ENCODE peak calls at places on chromosomes 11 and 22, in four cellular contexts. X is spleen; M is CD4-positive, alpha-beta memory T cell; N is K562. V is an unnamed sample. For H3K9me3, the result is how much of the 10 kb centered on the place peaks cover.

GRCh38 chr11:14413307-14414072 is 54.5 kb upstream of the RRAS2 start:
- DNase-seq in X (no peak), M (no peak), N (peak), V (no peak)

GRCh38 chr11:57277845-57278720 is 41.0 kb upstream of the APLNR start:
- DNase-seq in X (no peak), M (no peak), N (peak), V (peak)

GRCh38 chr22:43004362-43005035 is 10.4 kb downstream of the PACSIN2 start:
- DNase-seq in X (peak), M (no peak), N (no peak), V (no peak)

GRCh38 chr11:792873-793272 is 3.0 kb upstream of the CEND1 start:
- DNase-seq in X (peak), M (no peak), N (no peak), V (no peak)

GRCh38 chr11:64355078-64355940 is 3.7 kb upstream of the RPS6KA4 start:
- DNase-seq in X (peak), M (no peak), N (peak), V (peak)

GRCh38 chr11:65316979-65317786 is 2.5 kb downstream of the CDC42EP2 start:
- DNase-seq in X (no peak), M (no peak), N (no peak), V (no peak)

GRCh38 chr11:19374189-19374588 is 133.4 kb upstream of the E2F8 start:
- DNase-seq in X (no peak), M (no peak), N (no peak), V (no peak)

GRCh38 chr22:42328130-42328821 is 57.8 kb upstream of the TCF20 start:
- DNase-seq in X (no peak), M (no peak), N (no peak), V (no peak)

GRCh38 chr11:116890193-116890592 is 52.8 kb upstream of the APOA1 start:
- DNase-seq in X (no peak), M (no peak), N (no peak), V (no peak)

GRCh38 chr11:1123970-1124369 is 33.8 kb upstream of the MUC5AC start:
- DNase-seq in X (no peak), M (no peak), N (no peak), V (no peak)

GRCh38 chr22:46408568-46409506 is 73.3 kb downstream of the TRMU start:
- DNase-seq in X (no peak), M (no peak), N (peak), V (no peak)

GRCh38 chr11:86172894-86173293 is 71.7 kb upstream of the EED start:
- DNase-seq in X (no peak), M (no peak), N (peak), V (no peak)

GRCh38 chr11:131274233-131274632 is 96.2 kb upstream of the NTM start:
- DNase-seq in X (no peak), M (no peak), N (no peak), V (no peak)

GRCh38 chr11:61713464-61713863 is 33.3 kb downstream of the DAGLA start:
- DNase-seq in X (no peak), M (no peak), N (no peak), V (no peak)

GRCh38 chr11:59680287-59681154 is 11.7 kb upstream of the PATL1 start:
- DNase-seq in X (peak), M (peak), N (peak), V (peak)

GRCh38 chr22:50208939-50209892 is 8.4 kb downstream of the SELENOO start:
- DNase-seq in X (peak), M (no peak), N (no peak), V (no peak)

GRCh38 chr22:19448739-19449421 is 1.4 kb upstream of the C22orf39 start:
- DNase-seq in X (no peak), M (no peak), N (peak), V (no peak)

GRCh38 chr11:33670250-33671011 is 30.2 kb downstream of the C11orf91 start:
- DNase-seq in X (no peak), M (no peak), N (no peak), V (no peak)

GRCh38 chr11:19552684-19553083 is 160.0 kb upstream of the NAV2 start:
- DNase-seq in X (no peak), M (no peak), N (no peak), V (no peak)

GRCh38 chr11:727281-727701 is 20.0 kb upstream of the TALDO1 start:
- DNase-seq in X (no peak), M (no peak), N (no peak), V (no peak)

GRCh38 chr22:31212783-31213626 is 907 bp downstream of the LIMK2 start:
- DNase-seq in X (peak), M (no peak), N (no peak), V (no peak)

GRCh38 chr11:58391879-58392278 is 14.8 kb downstream of the OR5B3 start:
- DNase-seq in X (no peak), M (no peak), N (no peak), V (peak)

GRCh38 chr11:1122356-1123002 is 35.3 kb upstream of the MUC5AC start:
- DNase-seq in X (peak), M (no peak), N (no peak), V (no peak)

GRCh38 chr11:43582837-43583462 is 97.6 kb upstream of the HSD17B12 start:
- DNase-seq in X (no peak), M (no peak), N (no peak), V (no peak)

GRCh38 chr11:45362636-45363035 is 76.5 kb upstream of the SYT13 start:
- DNase-seq in X (no peak), M (no peak), N (no peak), V (no peak)

GRCh38 chr22:45083659-45084305 is 74.0 kb upstream of the PHF21B start:
- DNase-seq in X (no peak), M (no peak), N (no peak), V (no peak)

GRCh38 chr11:12787847-12788246 is 113.6 kb downstream of the TEAD1 start:
- DNase-seq in X (no peak), M (no peak), N (no peak), V (no peak)

GRCh38 chr11:75626692-75627536 is 41.9 kb downstream of the MAP6 start:
- DNase-seq in X (no peak), M (no peak), N (no peak), V (no peak)

GRCh38 chr11:121553367-121553766 is 100.6 kb upstream of the SORL1-AS1 start:
- DNase-seq in X (no peak), M (no peak), N (no peak), V (no peak)

GRCh38 chr11:123173040-123173855 is 21.8 kb downstream of the CLMP start:
- DNase-seq in X (no peak), M (no peak), N (no peak), V (peak)

GRCh38 chr11:129814244-129814992 is 1.2 kb upstream of the TMEM45B start:
- DNase-seq in X (peak), M (peak), N (peak), V (no peak)

GRCh38 chr11:65546217-65546958 is 11.8 kb downstream of the LTBP3 start:
- DNase-seq in X (peak), M (peak), N (peak), V (no peak)

DNA sequence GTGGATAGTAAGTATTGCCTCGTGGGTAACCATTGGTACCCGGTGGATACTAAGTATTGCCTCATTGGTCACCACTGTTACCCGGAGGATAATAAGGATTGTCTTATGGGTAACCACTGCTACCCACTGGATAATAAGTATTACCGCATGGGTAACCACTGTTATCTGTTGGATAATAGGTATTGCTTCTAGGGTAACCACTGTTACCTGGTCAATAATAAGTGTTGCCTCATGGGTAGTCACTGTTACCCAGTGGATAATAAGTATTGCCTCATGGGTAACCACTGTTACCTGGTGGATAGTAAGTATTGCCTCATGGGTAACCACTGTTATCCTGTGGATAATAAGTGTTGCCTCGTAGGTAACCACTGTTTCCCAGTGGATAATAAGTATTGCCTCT is 22.6 kb upstream of the NXPE4 start:
- DNase-seq in X (no peak), M (no peak), N (no peak), V (no peak)
- H3K9me3 ChIP-seq in X (under half), M (under half), N (under half), V (under half)

GRCh38 chr22:48832592-48832991 is 995.1 kb downstream of the BRD1 start:
- DNase-seq in X (no peak), M (no peak), N (peak), V (no peak)
- H3K9me3 ChIP-seq in X (under half), M (under half), N (under half), V (half or more)

DNA sequence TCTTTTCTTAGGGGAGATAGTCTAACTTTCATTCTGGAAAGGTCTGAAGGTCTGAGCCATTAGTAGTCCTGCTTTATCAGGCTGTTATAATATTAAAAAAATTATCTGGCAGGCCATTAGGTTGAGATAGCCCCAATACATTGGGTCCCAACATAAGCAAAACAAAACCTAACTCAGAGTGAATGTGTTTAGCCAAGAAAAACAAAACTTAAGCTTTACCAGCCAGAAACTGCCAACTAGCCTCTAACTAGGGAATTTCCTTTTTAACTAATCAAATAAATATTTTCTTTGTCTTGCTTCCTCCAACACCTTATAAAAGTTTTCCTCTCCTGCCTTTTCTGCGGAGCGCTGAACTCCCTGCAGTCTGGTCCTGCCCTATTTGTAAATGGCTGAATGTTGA is 1137.7 kb upstream of the CNTN5 start:
- DNase-seq in X (no peak), M (no peak), N (no peak), V (no peak)
- H3K9me3 ChIP-seq in X (under half), M (under half), N (under half), V (under half)

DNA sequence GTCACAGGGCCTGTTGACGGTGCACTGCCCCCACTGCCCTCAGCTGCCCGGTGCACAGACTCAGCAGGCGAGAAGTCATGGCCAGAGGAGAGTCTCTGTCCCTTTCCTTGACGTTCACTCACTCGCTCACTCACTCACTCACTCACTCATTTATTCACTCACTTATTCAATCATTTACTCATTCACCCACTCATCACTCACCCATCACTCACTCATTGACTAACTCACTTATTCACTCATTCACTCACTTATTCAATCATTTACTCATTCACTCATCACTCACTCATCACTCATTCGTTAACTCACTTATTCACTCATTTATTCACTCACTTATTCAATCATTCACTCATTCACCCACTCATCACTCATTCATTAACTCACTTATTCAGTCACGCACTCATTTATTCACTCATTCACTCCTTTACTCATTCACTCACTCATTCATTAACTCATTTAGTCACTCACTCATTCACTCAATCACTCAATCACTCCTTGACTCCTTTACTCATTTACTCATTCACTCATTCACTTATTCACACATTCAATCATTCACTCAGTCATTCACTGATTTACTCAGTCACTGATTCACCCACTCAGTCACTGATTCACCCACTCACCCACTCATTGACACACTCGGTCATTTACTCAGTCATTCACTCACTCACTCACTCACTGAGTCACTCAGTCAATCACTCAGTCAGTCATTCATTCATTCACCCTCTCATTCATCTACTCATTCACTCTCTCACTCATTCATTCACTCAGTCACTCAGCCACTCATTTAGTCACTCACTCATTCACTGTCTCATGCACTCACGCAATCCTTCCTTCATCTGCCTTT is 1193.5 kb downstream of the BRD1 start:
- DNase-seq in X (no peak), M (no peak), N (no peak), V (no peak)
- H3K9me3 ChIP-seq in X (under half), M (under half), N (under half), V (half or more)